ENCODE peak calls at places on chromosomes 7 and 10, in seven cellular contexts. One of them, this sample, is unnamed.

GRCh38 chr7:24576171-24577052 is 3.2 kb downstream of the PALS2 start:
- DNase-seq in OCI-LY7: peak; percentile 83
- DNase-seq in MM.1S: peak; percentile 65
- DNase-seq in H9: peak; percentile 34
- DNase-seq in H1: no peak
- DNase-seq in IMR-90: peak; percentile 77
- DNase-seq in endothelial cell of umbilical vein: peak; percentile 73
- DNase-seq in this sample: peak; percentile 76

GRCh38 chr10:60234531-60234930 is 155.1 kb downstream of the ANK3 start:
- DNase-seq in OCI-LY7: no peak
- DNase-seq in MM.1S: no peak
- DNase-seq in H9: no peak
- DNase-seq in H1: no peak
- DNase-seq in IMR-90: no peak
- DNase-seq in endothelial cell of umbilical vein: no peak
- DNase-seq in this sample: no peak

GRCh38 chr7:1721047-1721687 is 51.1 kb downstream of the ELFN1 start:
- DNase-seq in OCI-LY7: no peak
- DNase-seq in MM.1S: no peak
- DNase-seq in H9: no peak
- DNase-seq in H1: no peak
- DNase-seq in IMR-90: peak; percentile 53
- DNase-seq in endothelial cell of umbilical vein: no peak
- DNase-seq in this sample: no peak

GRCh38 chr10:69957516-69958231 is 95.0 kb upstream of the MACROH2A2 start:
- DNase-seq in OCI-LY7: no peak
- DNase-seq in MM.1S: no peak
- DNase-seq in H9: peak; percentile 14
- DNase-seq in H1: no peak
- DNase-seq in IMR-90: no peak
- DNase-seq in endothelial cell of umbilical vein: no peak
- DNase-seq in this sample: no peak

GRCh38 chr7:139570119-139570518 is 46.6 kb downstream of the CLEC2L start:
- DNase-seq in OCI-LY7: no peak
- DNase-seq in MM.1S: no peak
- DNase-seq in H9: no peak
- DNase-seq in H1: no peak
- DNase-seq in IMR-90: no peak
- DNase-seq in endothelial cell of umbilical vein: no peak
- DNase-seq in this sample: no peak

GRCh38 chr7:137508437-137509175 is 165.1 kb upstream of the PTN start:
- DNase-seq in OCI-LY7: no peak
- DNase-seq in MM.1S: no peak
- DNase-seq in H9: no peak
- DNase-seq in H1: no peak
- DNase-seq in IMR-90: peak; percentile 90
- DNase-seq in endothelial cell of umbilical vein: peak; percentile 77
- DNase-seq in this sample: peak; percentile 60

GRCh38 chr10:35492387-35493195 is 112.5 kb upstream of the GJD4 start:
- DNase-seq in OCI-LY7: no peak
- DNase-seq in MM.1S: no peak
- DNase-seq in H9: no peak
- DNase-seq in H1: no peak
- DNase-seq in IMR-90: no peak
- DNase-seq in endothelial cell of umbilical vein: no peak
- DNase-seq in this sample: no peak

GRCh38 chr10:32409741-32410140 is 36.2 kb upstream of the CCDC7 start:
- DNase-seq in OCI-LY7: no peak
- DNase-seq in MM.1S: no peak
- DNase-seq in H9: no peak
- DNase-seq in H1: no peak
- DNase-seq in IMR-90: peak; percentile 7
- DNase-seq in endothelial cell of umbilical vein: no peak
- DNase-seq in this sample: no peak

GRCh38 chr10:44046605-44047004 is 338.3 kb downstream of the CXCL12 start:
- DNase-seq in OCI-LY7: no peak
- DNase-seq in MM.1S: no peak
- DNase-seq in H9: no peak
- DNase-seq in H1: no peak
- DNase-seq in IMR-90: peak; percentile 52
- DNase-seq in endothelial cell of umbilical vein: peak; percentile 29
- DNase-seq in this sample: no peak

GRCh38 chr7:71650653-71651337 is 518.9 kb downstream of the GALNT17 start:
- DNase-seq in OCI-LY7: no peak
- DNase-seq in MM.1S: no peak
- DNase-seq in H9: no peak
- DNase-seq in H1: no peak
- DNase-seq in IMR-90: no peak
- DNase-seq in endothelial cell of umbilical vein: no peak
- DNase-seq in this sample: no peak

GRCh38 chr7:79855172-79855571 is 279.5 kb upstream of the GNAI1 start:
- DNase-seq in OCI-LY7: no peak
- DNase-seq in MM.1S: no peak
- DNase-seq in H9: no peak
- DNase-seq in H1: no peak
- DNase-seq in IMR-90: peak; percentile 67
- DNase-seq in endothelial cell of umbilical vein: no peak
- DNase-seq in this sample: peak; percentile 24

GRCh38 chr10:128069351-128070051 is 56.7 kb downstream of the MKI67 start:
- DNase-seq in OCI-LY7: peak; percentile 84
- DNase-seq in MM.1S: peak; percentile 80
- DNase-seq in H9: peak; percentile 80
- DNase-seq in H1: peak; percentile 19
- DNase-seq in IMR-90: peak; percentile 66
- DNase-seq in endothelial cell of umbilical vein: peak; percentile 68
- DNase-seq in this sample: peak; percentile 77

GRCh38 chr7:128932862-128933821 is 4.6 kb upstream of the IRF5 start:
- DNase-seq in OCI-LY7: peak; percentile 35
- DNase-seq in MM.1S: peak; percentile 97
- DNase-seq in H9: no peak
- DNase-seq in H1: no peak
- DNase-seq in IMR-90: no peak
- DNase-seq in endothelial cell of umbilical vein: no peak
- DNase-seq in this sample: no peak

GRCh38 chr10:72124984-72125383 is 36.6 kb upstream of the SPOCK2 start:
- DNase-seq in OCI-LY7: no peak
- DNase-seq in MM.1S: no peak
- DNase-seq in H9: no peak
- DNase-seq in H1: no peak
- DNase-seq in IMR-90: peak; percentile 77
- DNase-seq in endothelial cell of umbilical vein: no peak
- DNase-seq in this sample: peak; percentile 16

GRCh38 chr10:84993251-84994035 is 665.1 kb downstream of the CCSER2 start:
- DNase-seq in OCI-LY7: no peak
- DNase-seq in MM.1S: no peak
- DNase-seq in H9: no peak
- DNase-seq in H1: no peak
- DNase-seq in IMR-90: no peak
- DNase-seq in endothelial cell of umbilical vein: no peak
- DNase-seq in this sample: no peak

GRCh38 chr10:75392271-75392670 is 9.3 kb downstream of the ZNF503 start:
- DNase-seq in OCI-LY7: no peak
- DNase-seq in MM.1S: no peak
- DNase-seq in H9: no peak
- DNase-seq in H1: no peak
- DNase-seq in IMR-90: no peak
- DNase-seq in endothelial cell of umbilical vein: no peak
- DNase-seq in this sample: no peak

GRCh38 chr7:45098983-45099839 is 10.4 kb upstream of the NACAD start:
- DNase-seq in OCI-LY7: no peak
- DNase-seq in MM.1S: no peak
- DNase-seq in H9: no peak
- DNase-seq in H1: no peak
- DNase-seq in IMR-90: no peak
- DNase-seq in endothelial cell of umbilical vein: no peak
- DNase-seq in this sample: no peak

GRCh38 chr10:114206902-114207301 is 27.7 kb downstream of the TDRD1 start:
- DNase-seq in OCI-LY7: no peak
- DNase-seq in MM.1S: no peak
- DNase-seq in H9: no peak
- DNase-seq in H1: no peak
- DNase-seq in IMR-90: no peak
- DNase-seq in endothelial cell of umbilical vein: no peak
- DNase-seq in this sample: peak; percentile 8

GRCh38 chr10:59454289-59454919 is 92.1 kb upstream of the FAM13C start:
- DNase-seq in OCI-LY7: no peak
- DNase-seq in MM.1S: no peak
- DNase-seq in H9: no peak
- DNase-seq in H1: no peak
- DNase-seq in IMR-90: no peak
- DNase-seq in endothelial cell of umbilical vein: no peak
- DNase-seq in this sample: no peak

DNA sequence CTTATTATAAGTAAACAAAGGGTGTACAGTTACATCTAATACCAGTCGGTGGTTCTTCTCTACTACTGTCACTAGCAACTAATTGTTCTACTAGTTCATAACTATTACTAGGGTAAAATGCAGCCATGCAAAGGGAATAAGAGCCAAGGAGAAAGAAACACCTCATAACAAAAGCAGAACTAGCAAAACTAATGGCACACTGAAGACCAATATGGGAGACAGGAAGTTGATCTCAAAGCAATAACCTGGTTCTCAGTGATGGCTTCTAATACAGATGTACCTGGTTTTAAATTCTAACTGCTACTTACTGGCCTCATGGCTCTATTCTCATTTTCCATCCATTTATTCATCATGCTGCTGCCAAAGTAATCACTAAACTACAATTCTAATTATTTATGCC is 170.3 kb downstream of the SEMA3E start:
- DNase-seq in OCI-LY7: no peak
- DNase-seq in MM.1S: no peak
- DNase-seq in H9: no peak
- DNase-seq in H1: no peak
- DNase-seq in IMR-90: no peak
- DNase-seq in endothelial cell of umbilical vein: no peak
- DNase-seq in this sample: no peak
- H2AFZ ChIP-seq in OCI-LY7: no peak overlapping the region
- H2AFZ ChIP-seq in MM.1S: no peak overlapping the region
- H2AFZ ChIP-seq in H9: no peak overlapping the region
- H2AFZ ChIP-seq in H1: no peak overlapping the region
- H2AFZ ChIP-seq in IMR-90: no peak overlapping the region
- H2AFZ ChIP-seq in endothelial cell of umbilical vein: no peak overlapping the region
- H2AFZ ChIP-seq in this sample: no peak overlapping the region

GRCh38 chr10:121788717-121789116 is 139.1 kb downstream of the ATE1 start:
- DNase-seq in OCI-LY7: no peak
- DNase-seq in MM.1S: no peak
- DNase-seq in H9: no peak
- DNase-seq in H1: no peak
- DNase-seq in IMR-90: no peak
- DNase-seq in endothelial cell of umbilical vein: no peak
- DNase-seq in this sample: no peak

GRCh38 chr10:121788115-121788514 is 139.7 kb downstream of the ATE1 start:
- DNase-seq in OCI-LY7: no peak
- DNase-seq in MM.1S: no peak
- DNase-seq in H9: no peak
- DNase-seq in H1: no peak
- DNase-seq in IMR-90: no peak
- DNase-seq in endothelial cell of umbilical vein: no peak
- DNase-seq in this sample: no peak

GRCh38 chr10:121796342-121796741 is 131.5 kb downstream of the ATE1 start:
- DNase-seq in OCI-LY7: no peak
- DNase-seq in MM.1S: no peak
- DNase-seq in H9: no peak
- DNase-seq in H1: no peak
- DNase-seq in IMR-90: no peak
- DNase-seq in endothelial cell of umbilical vein: no peak
- DNase-seq in this sample: no peak

GRCh38 chr10:121791761-121792160 is 136.1 kb downstream of the ATE1 start:
- DNase-seq in OCI-LY7: no peak
- DNase-seq in MM.1S: no peak
- DNase-seq in H9: no peak
- DNase-seq in H1: no peak
- DNase-seq in IMR-90: peak; percentile 13
- DNase-seq in endothelial cell of umbilical vein: peak; percentile 84
- DNase-seq in this sample: no peak

DNA sequence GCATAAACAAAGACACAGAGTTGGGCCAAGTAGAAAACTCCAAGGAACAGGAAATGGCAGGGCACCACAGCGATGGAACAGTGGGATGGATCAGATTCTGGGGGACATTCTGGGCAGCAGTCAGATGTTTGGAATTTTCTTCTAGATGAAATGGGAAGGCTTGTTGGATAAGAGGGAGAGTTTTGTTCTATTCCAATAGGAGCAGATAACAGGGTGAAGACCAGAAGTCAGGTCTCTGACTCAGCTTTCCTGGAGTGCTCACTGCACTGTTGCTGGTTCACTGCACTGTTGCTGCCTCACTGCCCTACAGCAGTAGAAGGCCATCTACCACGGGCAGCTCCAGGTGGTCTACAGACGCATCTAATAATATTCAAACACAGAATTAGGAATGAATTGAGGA is 135.6 kb downstream of the ATE1 start:
- DNase-seq in OCI-LY7: no peak
- DNase-seq in MM.1S: no peak
- DNase-seq in H9: no peak
- DNase-seq in H1: no peak
- DNase-seq in IMR-90: peak; percentile 50
- DNase-seq in endothelial cell of umbilical vein: peak; percentile 87
- DNase-seq in this sample: peak; percentile 29
- H3K27ac ChIP-seq in OCI-LY7: no peak overlapping the region
- H3K27ac ChIP-seq in MM.1S: no peak overlapping the region
- H3K27ac ChIP-seq in H9: no peak overlapping the region
- H3K27ac ChIP-seq in H1: no peak overlapping the region
- H3K27ac ChIP-seq in IMR-90: no peak overlapping the region
- H3K27ac ChIP-seq in endothelial cell of umbilical vein: peak overlapping the region; percentile 94
- H3K27ac ChIP-seq in this sample: no peak overlapping the region

GRCh38 chr7:23353172-23353571 is 54.0 kb downstream of the MALSU1 start:
- DNase-seq in OCI-LY7: peak; percentile 62
- DNase-seq in MM.1S: peak; percentile 24
- DNase-seq in H9: no peak
- DNase-seq in H1: no peak
- DNase-seq in IMR-90: no peak
- DNase-seq in endothelial cell of umbilical vein: no peak
- DNase-seq in this sample: no peak

GRCh38 chr7:23358152-23358674 is 59.1 kb downstream of the MALSU1 start:
- DNase-seq in OCI-LY7: no peak
- DNase-seq in MM.1S: no peak
- DNase-seq in H9: no peak
- DNase-seq in H1: no peak
- DNase-seq in IMR-90: no peak
- DNase-seq in endothelial cell of umbilical vein: no peak
- DNase-seq in this sample: no peak

GRCh38 chr7:23356168-23356567 is 57.0 kb downstream of the MALSU1 start:
- DNase-seq in OCI-LY7: no peak
- DNase-seq in MM.1S: no peak
- DNase-seq in H9: no peak
- DNase-seq in H1: no peak
- DNase-seq in IMR-90: no peak
- DNase-seq in endothelial cell of umbilical vein: no peak
- DNase-seq in this sample: no peak

GRCh38 chr7:23356726-23357125 is 57.6 kb downstream of the MALSU1 start:
- DNase-seq in OCI-LY7: no peak
- DNase-seq in MM.1S: no peak
- DNase-seq in H9: no peak
- DNase-seq in H1: no peak
- DNase-seq in IMR-90: no peak
- DNase-seq in endothelial cell of umbilical vein: no peak
- DNase-seq in this sample: peak; percentile 68

GRCh38 chr7:23357190-23358093 is 58.3 kb downstream of the MALSU1 start:
- DNase-seq in OCI-LY7: peak; percentile 77
- DNase-seq in MM.1S: peak; percentile 58
- DNase-seq in H9: no peak
- DNase-seq in H1: no peak
- DNase-seq in IMR-90: peak; percentile 56
- DNase-seq in endothelial cell of umbilical vein: peak; percentile 81
- DNase-seq in this sample: peak; percentile 63
- H2AFZ ChIP-seq in OCI-LY7: no peak overlapping the region
- H2AFZ ChIP-seq in MM.1S: no peak overlapping the region
- H2AFZ ChIP-seq in H9: no peak overlapping the region
- H2AFZ ChIP-seq in H1: no peak overlapping the region
- H2AFZ ChIP-seq in IMR-90: no peak overlapping the region
- H2AFZ ChIP-seq in endothelial cell of umbilical vein: no peak overlapping the region
- H2AFZ ChIP-seq in this sample: no peak overlapping the region

GRCh38 chr10:132412316-132413192 is 15.6 kb downstream of the PWWP2B start:
- DNase-seq in OCI-LY7: no peak
- DNase-seq in MM.1S: no peak
- DNase-seq in H9: no peak
- DNase-seq in H1: no peak
- DNase-seq in IMR-90: no peak
- DNase-seq in endothelial cell of umbilical vein: no peak
- DNase-seq in this sample: no peak
- H3K27ac ChIP-seq in OCI-LY7: no peak overlapping the region
- H3K27ac ChIP-seq in MM.1S: no peak overlapping the region
- H3K27ac ChIP-seq in H9: no peak overlapping the region
- H3K27ac ChIP-seq in H1: no peak overlapping the region
- H3K27ac ChIP-seq in IMR-90: no peak overlapping the region
- H3K27ac ChIP-seq in endothelial cell of umbilical vein: no peak overlapping the region
- H3K27ac ChIP-seq in this sample: no peak overlapping the region

This sample was measured in mesenchymal stem cell.